ENCODE peak calls at places on chromosomes 2 and 18, in eight cellular contexts. B is germinal center; N is nephron progenitor cell; P is NAMALWA; C is activated T-helper 9 cell treated with anti-CD3 and anti-CD28 coated beads, Interleukin-2, amount 50 U/mL, for 16 hours; Y is dorsolateral prefrontal cortex; R is amygdala; Z is AG08395. V is an unnamed sample.

GRCh38 chr2:127054604-127054930 is 52.4 kb downstream of the BIN1 start:
- DNase-seq in B (no peak), N (no peak), P (no peak), C (no peak), Y (no peak), R (no peak), Z (no peak), V (no peak)

GRCh38 chr2:32772623-32773221 is 144.9 kb downstream of the TTC27 start:
- DNase-seq in B (peak), N (peak), P (peak), C (no peak), Y (no peak), R (no peak), Z (peak), V (no peak)

GRCh38 chr2:101869527-101869926 is 122.2 kb upstream of the IL1R2 start:
- DNase-seq in B (no peak), N (no peak), P (no peak), C (no peak), Y (no peak), R (no peak), Z (no peak), V (no peak)

GRCh38 chr2:201536046-201536445 is 84.5 kb downstream of the STRADB start:
- DNase-seq in B (no peak), N (no peak), P (no peak), C (no peak), Y (no peak), R (no peak), Z (no peak), V (no peak)

GRCh38 chr2:197889041-197889440 is 84.6 kb downstream of the PLCL1 start:
- DNase-seq in B (peak), N (no peak), P (peak), C (no peak), Y (no peak), R (no peak), Z (peak), V (no peak)

GRCh38 chr2:171794918-171795317 is 99.1 kb downstream of the SLC25A12 start:
- DNase-seq in B (no peak), N (no peak), P (no peak), C (no peak), Y (no peak), R (no peak), Z (no peak), V (no peak)

GRCh38 chr2:18167871-18168270 is 289.4 kb downstream of the KCNS3 start:
- DNase-seq in B (no peak), N (no peak), P (no peak), C (no peak), Y (no peak), R (no peak), Z (no peak), V (no peak)

GRCh38 chr2:46848446-46848845 is 67.2 kb downstream of the MCFD2 start:
- DNase-seq in B (peak), N (peak), P (peak), C (no peak), Y (no peak), R (no peak), Z (peak), V (no peak)

GRCh38 chr2:119289093-119289492 is 65.5 kb downstream of the STEAP3 start:
- DNase-seq in B (no peak), N (no peak), P (no peak), C (no peak), Y (no peak), R (no peak), Z (no peak), V (no peak)

GRCh38 chr2:118417417-118418125 is 329.3 kb downstream of the INSIG2 start:
- DNase-seq in B (no peak), N (no peak), P (no peak), C (no peak), Y (no peak), R (no peak), Z (peak), V (no peak)

GRCh38 chr18:63979409-63979908 is 9.6 kb downstream of the SERPINB8 start:
- DNase-seq in B (peak), N (peak), P (peak), C (no peak), Y (no peak), R (peak), Z (peak), V (no peak)

V was measured in left lobe of liver.